ENCODE peak calls at places on chromosomes 5 and 9, in six cellular contexts. C is effector memory CD4-positive, alpha-beta T cell; S is CD8-positive, alpha-beta T cell; Y is foreskin keratinocyte; F is mucosa of descending colon; M is cardiac muscle cell. H is an unnamed sample.
A peak's percentile ranks its signal among the peaks of the same experiment; 100 is the strongest.

GRCh38 chr9:14400658-14400995 is 86.7 kb upstream of the NFIB start:
- DNase-seq in C (no peak), S (no peak), Y (peak; percentile 6), F (no peak), M (peak; percentile 96), H (no peak)

GRCh38 chr9:128634111-128634510 is 22.5 kb downstream of the DYNC2I2 start:
- DNase-seq in C (no peak), S (no peak), Y (no peak), F (peak; percentile 23), M (no peak), H (no peak)

GRCh38 chr9:2597483-2597882 is 24.1 kb upstream of the VLDLR start:
- DNase-seq in C (no peak), S (no peak), Y (no peak), F (no peak), M (peak; percentile 43), H (no peak)

GRCh38 chr9:128242124-128242523 is 33.7 kb downstream of the GOLGA2 start:
- DNase-seq in C (no peak), S (no peak), Y (no peak), F (no peak), M (no peak), H (no peak)

GRCh38 chr5:13276143-13276542 is 668.3 kb downstream of the DNAH5 start:
- DNase-seq in C (no peak), S (no peak), Y (peak; percentile 83), F (no peak), M (no peak), H (no peak)

GRCh38 chr5:176446884-176447537 is 1.2 kb upstream of the FAF2 start:
- DNase-seq in C (no peak), S (no peak), Y (no peak), F (peak; percentile 57), M (no peak), H (peak; percentile 71)

GRCh38 chr5:82422751-82423181 is 144.6 kb upstream of the RPS23 start:
- DNase-seq in C (no peak), S (no peak), Y (no peak), F (no peak), M (peak; percentile 82), H (no peak)

GRCh38 chr9:72915659-72916058 is 37.2 kb downstream of the ALDH1A1 start:
- DNase-seq in C (no peak), S (no peak), Y (no peak), F (no peak), M (no peak), H (no peak)

GRCh38 chr5:173395933-173396308 is 67.7 kb upstream of the STC2 start:
- DNase-seq in C (no peak), S (no peak), Y (no peak), F (no peak), M (no peak), H (no peak)

GRCh38 chr9:109466623-109467590 is 31.2 kb downstream of the PTPN3 start:
- DNase-seq in C (no peak), S (no peak), Y (no peak), F (no peak), M (peak; percentile 43), H (no peak)

GRCh38 chr9:96567203-96567700 is 52.4 kb downstream of the CDC14B start:
- DNase-seq in C (no peak), S (no peak), Y (no peak), F (no peak), M (peak; percentile 29), H (no peak)

GRCh38 chr9:69605406-69605805 is 66.8 kb downstream of the APBA1 start:
- DNase-seq in C (no peak), S (no peak), Y (no peak), F (no peak), M (no peak), H (no peak)

GRCh38 chr5:4553968-4554367 is 586.2 kb upstream of the ADAMTS16 start:
- DNase-seq in C (no peak), S (no peak), Y (no peak), F (no peak), M (no peak), H (no peak)

GRCh38 chr5:147068998-147069397 is 165.8 kb upstream of the STK32A start:
- DNase-seq in C (no peak), S (no peak), Y (no peak), F (no peak), M (no peak), H (no peak)

GRCh38 chr5:53501054-53501453 is 20.6 kb downstream of the FST start:
- DNase-seq in C (no peak), S (no peak), Y (no peak), F (no peak), M (no peak), H (no peak)

GRCh38 chr9:86891091-86891490 is 56.2 kb downstream of the GAS1 start:
- DNase-seq in C (no peak), S (no peak), Y (no peak), F (no peak), M (no peak), H (no peak)

GRCh38 chr5:129172561-129172960 is 78.0 kb downstream of the ISOC1 start:
- DNase-seq in C (no peak), S (no peak), Y (no peak), F (no peak), M (peak; percentile 75), H (no peak)

GRCh38 chr5:14534773-14535172 is 46.8 kb upstream of the OTULINL start:
- DNase-seq in C (no peak), S (no peak), Y (no peak), F (no peak), M (peak; percentile 53), H (no peak)

GRCh38 chr5:68924490-68925145 is 169.2 kb upstream of the SLC30A5 start:
- DNase-seq in C (no peak), S (no peak), Y (peak; percentile 71), F (no peak), M (peak; percentile 95), H (no peak)

GRCh38 chr9:78909566-78909965 is 612.6 kb downstream of the PSAT1 start:
- DNase-seq in C (no peak), S (no peak), Y (no peak), F (no peak), M (no peak), H (no peak)

GRCh38 chr9:96008502-96009222 is 133.2 kb downstream of the ERCC6L2 start:
- DNase-seq in C (no peak), S (no peak), Y (no peak), F (no peak), M (no peak), H (no peak)

GRCh38 chr9:3525836-3526165 is at the start of gene RFX3:
- DNase-seq in C (peak; percentile 89), S (peak; percentile 86), Y (peak; percentile 88), F (peak; percentile 94), M (peak; percentile 98), H (peak; percentile 86)

GRCh38 chr9:69027355-69028097 is 8.0 kb upstream of the FXN start:
- DNase-seq in C (peak; percentile 35), S (no peak), Y (peak; percentile 20), F (no peak), M (peak; percentile 59), H (no peak)

GRCh38 chr9:15079989-15080388 is 169.8 kb upstream of the FREM1 start:
- DNase-seq in C (no peak), S (no peak), Y (no peak), F (no peak), M (no peak), H (no peak)

GRCh38 chr5:53017383-53017782 is 28.2 kb downstream of the ITGA2 start:
- DNase-seq in C (no peak), S (no peak), Y (no peak), F (peak; percentile 41), M (no peak), H (no peak)

GRCh38 chr5:147628054-147628895 is 118.4 kb upstream of the DPYSL3 start:
- DNase-seq in C (peak; percentile 2), S (peak; percentile 19), Y (peak; percentile 32), F (no peak), M (peak; percentile 80), H (peak; percentile 48)

GRCh38 chr9:85741112-85741874 is 461 bp downstream of the AGTPBP1 start:
- DNase-seq in C (peak; percentile 72), S (peak; percentile 37), Y (peak; percentile 19), F (no peak), M (peak; percentile 20), H (peak; percentile 77)

DNA sequence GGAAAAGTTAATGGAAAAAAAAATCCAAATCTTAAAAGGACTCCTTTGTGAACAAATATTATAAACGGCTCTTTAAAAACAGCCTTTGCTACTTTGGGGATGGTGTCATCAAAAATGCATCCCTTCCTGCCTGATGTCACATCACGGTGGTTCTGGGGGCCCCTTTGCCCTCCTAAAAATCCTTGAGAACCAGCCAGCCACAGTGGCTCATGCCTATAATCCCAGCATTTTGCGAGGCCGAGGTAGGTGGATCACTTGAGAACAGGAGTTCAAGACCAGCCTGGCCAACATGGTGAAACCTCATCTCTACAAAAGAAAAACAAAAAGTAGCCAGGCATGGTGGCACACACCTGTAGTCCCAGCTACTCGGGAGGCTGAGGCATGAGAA is 43.9 kb downstream of the FNBP1 start:
- DNase-seq in C (no peak), S (no peak), Y (no peak), F (no peak), M (no peak), H (no peak)
- H3K4me1 ChIP-seq in C (peaks cover 43% of the 10 kb centered on the region), S (peaks cover 55% of the 10 kb centered on the region), Y (peaks cover 10% of the 10 kb centered on the region), F (peaks cover 18% of the 10 kb centered on the region), M (peaks cover 1% of the 10 kb centered on the region), H (no peaks in the 10 kb centered on the region)

GRCh38 chr5:80150731-80151130 is 105.1 kb downstream of the SERINC5 start:
- DNase-seq in C (no peak), S (no peak), Y (no peak), F (no peak), M (no peak), H (no peak)

GRCh38 chr5:80151890-80152289 is 104.0 kb downstream of the SERINC5 start:
- DNase-seq in C (no peak), S (no peak), Y (no peak), F (no peak), M (no peak), H (no peak)

GRCh38 chr5:80153586-80154126 is 102.2 kb downstream of the SERINC5 start:
- DNase-seq in C (no peak), S (no peak), Y (no peak), F (peak; percentile 53), M (no peak), H (no peak)

GRCh38 chr5:80154749-80155148 is 101.1 kb downstream of the SERINC5 start:
- DNase-seq in C (no peak), S (no peak), Y (no peak), F (no peak), M (no peak), H (no peak)

GRCh38 chr5:80152778-80153177 is 103.1 kb downstream of the SERINC5 start:
- DNase-seq in C (no peak), S (no peak), Y (no peak), F (no peak), M (no peak), H (no peak)
- H3K4me1 ChIP-seq in C (peaks cover 41% of the 10 kb centered on the region), S (peaks cover 55% of the 10 kb centered on the region), Y (no peaks in the 10 kb centered on the region), F (peaks cover 18% of the 10 kb centered on the region), M (no peaks in the 10 kb centered on the region), H (no peaks in the 10 kb centered on the region)

GRCh38 chr5:59142927-59143326 is 560.1 kb downstream of the RAB3C start:
- DNase-seq in C (no peak), S (no peak), Y (no peak), F (no peak), M (no peak), H (no peak)
- H3K4me1 ChIP-seq in C (no peaks in the 10 kb centered on the region), S (no peaks in the 10 kb centered on the region), Y (no peaks in the 10 kb centered on the region), F (no peaks in the 10 kb centered on the region), M (peaks cover 6% of the 10 kb centered on the region), H (no peaks in the 10 kb centered on the region)

DNA sequence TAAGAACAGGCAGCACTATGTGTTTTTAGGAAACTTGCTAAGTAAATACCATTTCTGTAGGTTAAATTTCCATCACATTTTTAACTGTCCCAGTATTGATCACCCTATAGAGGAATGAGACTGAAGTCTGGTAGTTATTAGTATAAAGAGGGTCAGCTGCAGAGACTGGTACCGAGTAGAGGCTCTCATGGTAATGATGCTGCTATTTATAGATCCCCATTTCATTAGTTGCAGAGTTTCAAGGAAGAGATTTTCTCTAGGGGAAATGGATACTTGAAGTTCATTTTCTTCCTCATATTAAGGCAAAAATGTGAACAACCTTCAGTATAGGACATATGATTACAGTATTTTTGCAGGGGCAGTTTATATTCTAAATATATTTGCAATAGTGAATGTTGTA is 14.5 kb downstream of the PBX3 start:
- DNase-seq in C (no peak), S (no peak), Y (no peak), F (no peak), M (no peak), H (no peak)
- H3K4me1 ChIP-seq in C (no peaks in the 10 kb centered on the region), S (peaks cover 6% of the 10 kb centered on the region), Y (peaks cover 10% of the 10 kb centered on the region), F (no peaks in the 10 kb centered on the region), M (peaks cover 83% of the 10 kb centered on the region), H (no peaks in the 10 kb centered on the region)

H was measured in pancreas.